ENCODE peak calls at places on chromosomes 16 and 17, in eight cellular contexts. K, A, H, Y, G, Z, C and U are unnamed samples.

GRCh38 chr16:77736879-77737278 is 14.6 kb downstream of the NUDT7 start:
- DNase-seq in H (no peak), C (no peak), Y (no peak), Z (no peak), A (no peak), G (no peak), K (no peak), U (peak; percentile 17)

GRCh38 chr16:4385789-4386451 is 14.3 kb downstream of the VASN start:
- DNase-seq in G (no peak), K (no peak), Z (no peak), A (no peak), C (no peak), H (no peak), Y (no peak), U (no peak)

GRCh38 chr17:6456914-6457687 is 12.8 kb downstream of the PIMREG start:
- DNase-seq in G (peak; percentile 41), K (no peak), Z (no peak), C (peak; percentile 67), Y (no peak), H (peak; percentile 56), A (peak; percentile 69), U (no peak)

GRCh38 chr17:31115168-31115567 is 20.4 kb downstream of the NF1 start:
- DNase-seq in A (no peak), G (no peak), Z (no peak), H (no peak), C (no peak), Y (no peak), K (no peak), U (no peak)

GRCh38 chr17:81814748-81815645 is 11.0 kb downstream of the GCGR start:
- DNase-seq in C (peak; percentile 45), G (no peak), Y (no peak), Z (no peak), H (no peak), K (no peak), A (no peak), U (no peak)

GRCh38 chr17:39653662-39654331 is 11.4 kb upstream of the TCAP start:
- DNase-seq in Z (peak; percentile 97), G (peak; percentile 35), K (no peak), H (peak; percentile 48), Y (peak; percentile 76), C (peak; percentile 43), A (peak; percentile 90), U (peak; percentile 52)

GRCh38 chr16:62661435-62661834 is 625.2 kb upstream of the CDH8 start:
- DNase-seq in G (no peak), Z (no peak), Y (no peak), C (no peak), K (no peak), A (no peak), H (no peak), U (no peak)

GRCh38 chr16:20675488-20676267 is 21.8 kb downstream of the ACSM1 start:
- DNase-seq in G (peak; percentile 26), K (peak; percentile 19), Y (peak; percentile 22), C (peak; percentile 76), Z (peak; percentile 59), H (peak; percentile 54), A (peak; percentile 79), U (no peak)

GRCh38 chr17:1989135-1989534 is 36.0 kb downstream of the RTN4RL1 start:
- DNase-seq in G (no peak), Z (no peak), K (peak; percentile 12), Y (no peak), A (no peak), C (peak; percentile 41), H (peak; percentile 92), U (no peak)

GRCh38 chr17:28046034-28046825 is 3.8 kb downstream of the NLK start:
- DNase-seq in Z (no peak), Y (no peak), H (no peak), G (no peak), K (no peak), A (no peak), C (no peak), U (no peak)

GRCh38 chr17:80384078-80384960 is 30.6 kb upstream of the ENDOV start:
- DNase-seq in Y (no peak), G (no peak), H (no peak), Z (no peak), K (no peak), A (no peak), C (no peak), U (no peak)

GRCh38 chr17:72928454-72929136 is 163.9 kb downstream of the SLC39A11 start:
- DNase-seq in H (no peak), Z (no peak), A (no peak), C (no peak), K (no peak), G (no peak), Y (no peak), U (no peak)

GRCh38 chr17:19262650-19263620 is 25.8 kb downstream of the EPN2 start:
- DNase-seq in K (no peak), A (no peak), H (no peak), G (peak; percentile 75), C (no peak), Y (no peak), Z (no peak), U (no peak)

GRCh38 chr17:3962217-3963069 is 1.8 kb downstream of the ATP2A3 start:
- DNase-seq in K (no peak), Z (no peak), H (no peak), Y (peak; percentile 40), A (no peak), C (no peak), G (no peak), U (peak; percentile 42)

GRCh38 chr17:3960764-3961163 is 3.5 kb downstream of the ATP2A3 start:
- DNase-seq in Y (no peak), Z (no peak), A (no peak), G (no peak), H (no peak), K (no peak), C (no peak), U (no peak)

GRCh38 chr17:3959921-3960601 is 4.2 kb downstream of the ATP2A3 start:
- DNase-seq in G (no peak), A (no peak), Z (no peak), C (no peak), Y (no peak), K (no peak), H (no peak), U (no peak)

GRCh38 chr17:3963214-3964201 is 729 bp downstream of the ATP2A3 start:
- DNase-seq in K (no peak), A (no peak), Z (peak; percentile 71), H (no peak), G (no peak), C (no peak), Y (peak; percentile 97), U (peak; percentile 73)

GRCh38 chr17:3961564-3962047 is 2.6 kb downstream of the ATP2A3 start:
- DNase-seq in H (no peak), Z (no peak), G (no peak), A (no peak), C (no peak), K (no peak), Y (peak; percentile 95), U (peak; percentile 98)
- H3K4me2 ChIP-seq in H (no peak overlapping the region), Z (no peak overlapping the region), G (no peak overlapping the region), A (no peak overlapping the region), C (no peak overlapping the region), K (no peak overlapping the region), Y (peak overlapping the region; percentile 91), U (peak overlapping the region; percentile 93)

DNA sequence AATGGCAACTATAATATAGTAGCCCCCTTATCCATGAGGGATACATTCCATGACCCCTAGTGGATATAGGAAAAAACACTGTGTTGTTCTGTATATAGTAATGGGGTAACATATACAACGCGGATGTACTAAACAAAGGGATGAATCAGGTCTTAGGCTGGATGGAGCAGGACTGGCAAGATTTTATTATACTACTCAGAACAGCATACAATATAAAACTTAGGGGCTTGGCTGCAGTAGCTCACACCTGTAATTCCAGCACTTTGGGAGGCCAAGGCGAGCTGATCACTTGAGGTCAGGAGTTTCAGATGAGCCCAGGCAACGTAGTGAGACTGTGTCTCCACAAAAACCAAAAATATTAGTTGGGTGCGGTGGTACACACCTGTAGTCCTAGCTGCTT is 26.8 kb downstream of the VMP1 start:
- DNase-seq in C (no peak), A (no peak), Z (no peak), K (no peak), H (no peak), G (no peak), Y (no peak), U (no peak)
- H3K4me1 ChIP-seq in C (peaks cover 6% of the 10 kb centered on the region), A (no peaks in the 10 kb centered on the region), Z (no peaks in the 10 kb centered on the region), K (peaks cover 6% of the 10 kb centered on the region), H (peaks cover 7% of the 10 kb centered on the region), G (peaks cover 4% of the 10 kb centered on the region), Y (no peaks in the 10 kb centered on the region), U (no peaks in the 10 kb centered on the region)

GRCh38 chr16:75250809-75251279 is 580 bp downstream of the BCAR1 start:
- DNase-seq in Y (no peak), G (no peak), C (no peak), H (peak; percentile 17), A (no peak), K (no peak), Z (no peak), U (no peak)
- H4K20me1 ChIP-seq in Y (peaks cover 5% of the 10 kb centered on the region), G (no peaks in the 10 kb centered on the region), C (peaks cover 57% of the 10 kb centered on the region), H (peaks cover 19% of the 10 kb centered on the region), A (no peaks in the 10 kb centered on the region), K (no peaks in the 10 kb centered on the region), Z (peaks cover 38% of the 10 kb centered on the region), U (no peaks in the 10 kb centered on the region)

GRCh38 chr17:76422860-76423259 is 30.1 kb downstream of the UBE2O start:
- DNase-seq in A (no peak), C (no peak), Z (no peak), Y (no peak), K (no peak), G (no peak), H (no peak), U (no peak)

GRCh38 chr17:76419576-76420245 is 33.2 kb downstream of the UBE2O start:
- DNase-seq in H (no peak), K (no peak), A (no peak), Y (no peak), Z (no peak), C (no peak), G (no peak), U (peak; percentile 72)

GRCh38 chr17:76420356-76421053 is 32.4 kb downstream of the UBE2O start:
- DNase-seq in A (no peak), Z (no peak), Y (no peak), K (no peak), G (no peak), H (no peak), C (no peak), U (peak; percentile 14)

GRCh38 chr17:76421054-76421427 is 31.9 kb downstream of the UBE2O start:
- DNase-seq in A (no peak), Z (no peak), H (no peak), Y (no peak), C (no peak), G (no peak), K (no peak), U (no peak)

GRCh38 chr17:76422406-76422805 is 30.5 kb downstream of the UBE2O start:
- DNase-seq in A (no peak), C (no peak), Z (no peak), Y (no peak), K (no peak), H (no peak), G (no peak), U (no peak)
- H3K4me2 ChIP-seq in A (no peak overlapping the region), C (no peak overlapping the region), Z (no peak overlapping the region), Y (no peak overlapping the region), K (no peak overlapping the region), H (no peak overlapping the region), G (no peak overlapping the region), U (no peak overlapping the region)

GRCh38 chr16:1474471-1474795 is 395 bp downstream of the CLCN7 start:
- DNase-seq in K (no peak), A (no peak), Z (no peak), C (no peak), G (no peak), H (no peak), Y (no peak), U (no peak)
- H3K4me1 ChIP-seq in K (peaks cover 36% of the 10 kb centered on the region), A (peaks cover 4% of the 10 kb centered on the region), Z (peaks cover 2% of the 10 kb centered on the region), C (peaks cover 12% of the 10 kb centered on the region), G (peaks cover 5% of the 10 kb centered on the region), H (peaks cover 5% of the 10 kb centered on the region), Y (peaks cover 36% of the 10 kb centered on the region), U (no peaks in the 10 kb centered on the region)

GRCh38 chr17:63773272-63774140 is at the start of gene CCDC47:
- DNase-seq in H (peak; percentile 100), G (peak; percentile 99), K (peak; percentile 100), Z (peak; percentile 97), Y (peak; percentile 99), A (peak; percentile 100), C (peak; percentile 99), U (peak; percentile 99)
- H4K20me1 ChIP-seq in H (peaks cover 55% of the 10 kb centered on the region), G (no peaks in the 10 kb centered on the region), K (peaks cover 9% of the 10 kb centered on the region), Z (peaks cover 8% of the 10 kb centered on the region), Y (peaks cover 49% of the 10 kb centered on the region), A (no peaks in the 10 kb centered on the region), C (peaks cover 44% of the 10 kb centered on the region), U (peaks cover 3% of the 10 kb centered on the region)